ENCODE peak calls at places on chromosomes 7 and 10, in seven cellular contexts. D, V, Z, X, I, E and O are unnamed samples.

GRCh38 chr10:76202777-76203176 is 771.4 kb downstream of the LRMDA start:
- DNase-seq in D (no peak), V (no peak), Z (no peak), X (no peak), I (no peak), E (no peak), O (peak)

GRCh38 chr7:19958309-19958896 is 185.0 kb upstream of the TMEM196 start:
- DNase-seq in D (no peak), V (no peak), Z (no peak), X (no peak), I (no peak), E (no peak), O (peak)

GRCh38 chr7:121306565-121306964 is 22.2 kb upstream of the WNT16 start:
- DNase-seq in D (no peak), V (no peak), Z (no peak), X (no peak), I (no peak), E (no peak), O (no peak)

GRCh38 chr10:30786131-30786530 is 156.6 kb upstream of the LYZL2 start:
- DNase-seq in D (no peak), V (no peak), Z (no peak), X (no peak), I (no peak), E (no peak), O (no peak)

GRCh38 chr10:128480601-128481000 is 354.4 kb upstream of the MKI67 start:
- DNase-seq in D (no peak), V (no peak), Z (no peak), X (no peak), I (no peak), E (no peak), O (no peak)

GRCh38 chr7:33666526-33666925 is 238.8 kb upstream of the BMPER start:
- DNase-seq in D (no peak), V (no peak), Z (no peak), X (no peak), I (no peak), E (no peak), O (no peak)

GRCh38 chr7:10022957-10023356 is 950.7 kb upstream of the PHF14 start:
- DNase-seq in D (peak), V (no peak), Z (peak), X (no peak), I (no peak), E (no peak), O (no peak)

GRCh38 chr10:67990093-67990492 is 85.0 kb downstream of the HERC4 start:
- DNase-seq in D (no peak), V (no peak), Z (no peak), X (peak), I (no peak), E (no peak), O (no peak)

GRCh38 chr7:45064047-45064725 is 24.6 kb downstream of the NACAD start:
- DNase-seq in D (no peak), V (no peak), Z (no peak), X (no peak), I (no peak), E (no peak), O (no peak)

GRCh38 chr10:129918836-129919235 is 45.2 kb downstream of the EBF3 start:
- DNase-seq in D (no peak), V (no peak), Z (no peak), X (no peak), I (no peak), E (no peak), O (no peak)

GRCh38 chr10:70541738-70542564 is 60.6 kb downstream of the PRF1 start:
- DNase-seq in D (no peak), V (no peak), Z (no peak), X (peak), I (no peak), E (no peak), O (no peak)

GRCh38 chr10:130220251-130221185 is 84.3 kb downstream of the GLRX3 start:
- DNase-seq in D (no peak), V (no peak), Z (no peak), X (no peak), I (no peak), E (no peak), O (no peak)